ENCODE peak calls at places on chromosome 7, in four cellular contexts. Y is uterus, W is body of pancreas, E is A549. P is an unnamed sample.

GRCh38 chr7:14734839-14735321 is 167.7 kb downstream of the DGKB start:
- DNase-seq in Y (no peak), W (peak), E (no peak), P (peak)

GRCh38 chr7:52413051-52413450 is 622.4 kb upstream of the POM121L12 start:
- DNase-seq in Y (no peak), W (no peak), E (no peak), P (no peak)

GRCh38 chr7:39838326-39838725 is 111.7 kb upstream of the CDK13 start:
- DNase-seq in Y (peak), W (no peak), E (no peak), P (no peak)

GRCh38 chr7:16430133-16430532 is 8.8 kb upstream of the CRPPA start:
- DNase-seq in Y (no peak), W (no peak), E (no peak), P (no peak)

GRCh38 chr7:124879771-124880170 is 49.9 kb downstream of the POT1 start:
- DNase-seq in Y (no peak), W (no peak), E (no peak), P (no peak)

GRCh38 chr7:155226261-155227003 is 71.2 kb upstream of the INSIG1 start:
- DNase-seq in Y (no peak), W (peak), E (no peak), P (no peak)

GRCh38 chr7:83782628-83783027 is 133.7 kb upstream of the SEMA3E start:
- DNase-seq in Y (no peak), W (no peak), E (no peak), P (no peak)

GRCh38 chr7:142503036-142503435 is 245.2 kb upstream of the PRSS58 start:
- DNase-seq in Y (no peak), W (no peak), E (no peak), P (no peak)

GRCh38 chr7:30171753-30172447 is 37.1 kb downstream of the MTURN start:
- DNase-seq in Y (no peak), W (no peak), E (no peak), P (peak)

GRCh38 chr7:4255336-4255735 is 426.8 kb upstream of the FOXK1 start:
- DNase-seq in Y (no peak), W (no peak), E (no peak), P (no peak)

GRCh38 chr7:20793686-20794394 is 7.2 kb upstream of the SP8 start:
- DNase-seq in Y (no peak), W (no peak), E (no peak), P (no peak)

GRCh38 chr7:75983471-75984129 is 10.8 kb downstream of the TMEM120A start:
- DNase-seq in Y (peak), W (no peak), E (no peak), P (no peak)

GRCh38 chr7:121484089-121484763 is 88.1 kb upstream of the FAM3C start:
- DNase-seq in Y (no peak), W (no peak), E (no peak), P (no peak)

GRCh38 chr7:138226001-138226476 is 149.8 kb downstream of the AKR1D1 start:
- DNase-seq in Y (no peak), W (no peak), E (no peak), P (no peak)

GRCh38 chr7:100673942-100674431 is 447 bp downstream of the GNB2 start:
- DNase-seq in Y (peak), W (peak), E (no peak), P (no peak)

GRCh38 chr7:63925626-63926460 is 72.8 kb upstream of the ZNF722 start:
- DNase-seq in Y (peak), W (peak), E (no peak), P (no peak)

GRCh38 chr7:158680754-158681153 is 23.9 kb downstream of the NCAPG2 start:
- DNase-seq in Y (no peak), W (no peak), E (no peak), P (no peak)

GRCh38 chr7:81507231-81507630 is 262.6 kb downstream of the HGF start:
- DNase-seq in Y (no peak), W (no peak), E (no peak), P (no peak)

GRCh38 chr7:74283858-74284447 is 5.3 kb upstream of the CLIP2 start:
- DNase-seq in Y (no peak), W (no peak), E (no peak), P (no peak)

GRCh38 chr7:132392713-132393112 is 183.6 kb downstream of the PLXNA4 start:
- DNase-seq in Y (no peak), W (no peak), E (no peak), P (no peak)

GRCh38 chr7:29754874-29755490 is 51.3 kb upstream of the WIPF3 start:
- DNase-seq in Y (no peak), W (no peak), E (no peak), P (no peak)

GRCh38 chr7:70636169-70636568 is 495.8 kb upstream of the GALNT17 start:
- DNase-seq in Y (no peak), W (no peak), E (no peak), P (no peak)

GRCh38 chr7:128694742-128695141 is 22.6 kb downstream of the GARIN1A start:
- DNase-seq in Y (no peak), W (no peak), E (no peak), P (no peak)

GRCh38 chr7:82204694-82205093 is 238.9 kb downstream of the CACNA2D1 start:
- DNase-seq in Y (no peak), W (no peak), E (no peak), P (no peak)

GRCh38 chr7:121610243-121610642 is 214.1 kb upstream of the FAM3C start:
- DNase-seq in Y (no peak), W (no peak), E (no peak), P (no peak)

GRCh38 chr7:1340031-1340430 is 107.4 kb downstream of the UNCX start:
- DNase-seq in Y (no peak), W (no peak), E (no peak), P (no peak)

GRCh38 chr7:135905355-135905754 is 71.8 kb downstream of the MTPN start:
- DNase-seq in Y (no peak), W (no peak), E (no peak), P (no peak)

GRCh38 chr7:71482284-71482683 is 350.3 kb downstream of the GALNT17 start:
- DNase-seq in Y (no peak), W (no peak), E (no peak), P (no peak)

GRCh38 chr7:36440880-36441279 is 51.2 kb downstream of the ANLN start:
- DNase-seq in Y (no peak), W (no peak), E (peak), P (no peak)

GRCh38 chr7:46530081-46530480 is 609.0 kb upstream of the IGFBP3 start:
- DNase-seq in Y (no peak), W (no peak), E (no peak), P (no peak)

GRCh38 chr7:27764109-27764508 is 24.1 kb downstream of the TAX1BP1 start:
- DNase-seq in Y (no peak), W (no peak), E (no peak), P (no peak)

GRCh38 chr7:156005202-156005821 is 193.0 kb upstream of the SHH start:
- DNase-seq in Y (no peak), W (no peak), E (no peak), P (no peak)

GRCh38 chr7:157432541-157432956 is 95.7 kb downstream of the DNAJB6 start:
- DNase-seq in Y (peak), W (no peak), E (peak), P (no peak)

GRCh38 chr7:109336531-109336930 is 766.9 kb downstream of the DNAJB9 start:
- DNase-seq in Y (no peak), W (no peak), E (no peak), P (no peak)

GRCh38 chr7:70082026-70082655 is 483.9 kb downstream of the AUTS2 start:
- DNase-seq in Y (no peak), W (no peak), E (no peak), P (no peak)

GRCh38 chr7:17371656-17372524 is 73.4 kb downstream of the AHR start:
- DNase-seq in Y (no peak), W (no peak), E (peak), P (peak)

GRCh38 chr7:139358541-139359365 is 941 bp upstream of the LUC7L2 start:
- DNase-seq in Y (peak), W (no peak), E (peak), P (no peak)

GRCh38 chr7:51230723-51231122 is 85.9 kb downstream of the COBL start:
- DNase-seq in Y (no peak), W (no peak), E (no peak), P (no peak)

DNA sequence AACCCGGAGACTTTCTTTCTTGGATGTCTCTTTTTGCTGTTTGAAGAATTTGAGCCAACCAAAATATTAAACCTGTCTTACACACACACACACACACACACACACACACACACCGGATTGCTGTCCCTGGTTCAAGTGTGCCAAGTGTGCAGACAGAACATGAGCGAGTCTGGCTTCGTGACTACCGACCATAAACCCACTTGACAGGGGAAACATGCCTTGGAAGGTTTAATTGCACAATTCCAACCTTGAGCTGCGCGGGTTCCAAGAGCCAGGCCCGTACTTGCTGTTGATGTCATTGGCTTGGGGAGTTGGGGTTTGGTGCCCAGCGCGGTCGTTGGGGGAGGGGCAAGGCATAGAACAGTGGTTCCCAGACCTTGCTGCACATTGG is 1.7 kb downstream of the EGFR start:
- DNase-seq in Y (peak), W (peak), E (peak), P (no peak)
- TF ChIP-seq POLR2A in Y (no peak), W (peak), E (no peak), P (no peak)

DNA sequence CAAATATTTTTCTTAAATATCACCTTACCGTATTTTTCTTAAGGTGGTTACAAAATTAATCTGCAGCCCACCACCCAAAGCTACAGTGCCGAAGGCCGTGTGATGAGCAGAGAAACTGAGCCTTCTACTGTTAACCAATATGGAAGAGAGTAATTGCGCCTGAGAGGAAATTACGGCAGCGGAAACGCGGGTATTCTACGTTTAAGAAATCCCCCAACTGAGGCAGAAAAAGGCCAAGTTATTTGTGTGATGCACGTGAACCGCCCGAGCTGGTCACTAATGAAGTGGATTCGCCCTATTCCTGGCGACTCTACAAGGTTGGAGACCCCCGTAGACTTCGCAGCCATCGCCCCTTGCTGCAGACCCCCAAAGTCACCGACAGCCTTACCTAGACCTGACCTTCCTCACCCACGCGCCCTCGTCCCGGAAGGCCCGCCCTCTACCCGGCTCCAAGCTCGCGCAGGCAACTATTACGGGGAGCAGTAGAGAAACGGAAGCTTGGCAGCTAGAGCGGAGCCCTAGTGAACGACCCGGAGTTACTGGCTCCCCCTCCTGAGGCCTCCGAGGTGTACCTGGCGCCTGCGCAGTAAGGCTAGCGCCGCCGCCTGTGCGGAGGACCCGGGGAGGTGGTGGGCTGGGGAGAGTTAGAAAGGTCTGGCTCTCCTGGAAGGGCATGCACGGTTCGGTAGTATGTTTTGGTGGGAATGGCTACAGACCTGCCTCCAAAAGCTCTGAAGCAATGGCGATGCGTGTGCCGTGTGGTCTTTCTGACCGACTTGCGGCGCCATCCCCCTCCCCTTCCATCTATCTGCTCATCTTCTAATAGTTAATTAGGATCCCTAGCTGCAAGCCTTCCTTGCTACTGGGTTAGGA is at the start of gene MRPS33:
- DNase-seq in Y (peak), W (peak), E (peak), P (peak)
- TF ChIP-seq POLR2A in Y (peak), W (peak), E (peak), P (peak)

DNA sequence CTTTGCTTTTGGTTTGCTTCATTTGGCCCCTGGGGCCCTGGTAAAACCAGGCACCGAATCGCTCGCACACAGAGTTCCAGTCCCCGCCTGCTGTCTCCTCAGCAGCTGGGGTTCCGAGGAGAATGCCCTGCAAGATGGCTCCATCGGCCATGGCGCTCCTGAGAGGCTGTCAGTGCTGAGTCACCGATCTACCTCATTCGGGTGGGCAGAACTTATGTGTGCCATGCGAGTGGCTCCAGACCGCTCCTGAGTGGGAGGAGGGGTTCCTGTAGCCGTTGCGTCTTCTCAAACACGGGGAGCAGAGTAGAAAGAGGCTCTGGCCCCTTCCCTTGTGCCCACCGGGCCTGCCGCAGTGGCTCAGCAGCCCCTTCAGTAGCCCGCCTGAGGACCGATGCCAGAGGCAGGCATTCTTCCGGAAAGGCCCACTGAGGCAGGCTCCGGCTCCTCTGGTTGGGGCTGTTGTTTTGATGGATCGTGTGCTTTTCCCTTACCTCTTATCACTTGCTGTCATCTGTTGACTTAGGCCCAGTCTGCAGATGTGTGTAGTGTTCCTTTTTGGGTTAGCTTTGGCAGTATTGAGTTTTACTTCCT is 923 bp downstream of the CHPF2 start:
- DNase-seq in Y (no peak), W (peak), E (peak), P (peak)
- TF ChIP-seq POLR2A in Y (no peak), W (no peak), E (no peak), P (peak)

GRCh38 chr7:134374791-134375190 is 58.1 kb upstream of the SLC35B4 start:
- DNase-seq in Y (no peak), W (no peak), E (no peak), P (no peak)

GRCh38 chr7:134375206-134375605 is 58.5 kb upstream of the SLC35B4 start:
- DNase-seq in Y (no peak), W (no peak), E (no peak), P (no peak)

GRCh38 chr7:134374291-134374690 is 57.6 kb upstream of the SLC35B4 start:
- DNase-seq in Y (no peak), W (no peak), E (no peak), P (no peak)

GRCh38 chr7:134378562-134378961 is 61.8 kb upstream of the SLC35B4 start:
- DNase-seq in Y (no peak), W (no peak), E (no peak), P (no peak)

DNA sequence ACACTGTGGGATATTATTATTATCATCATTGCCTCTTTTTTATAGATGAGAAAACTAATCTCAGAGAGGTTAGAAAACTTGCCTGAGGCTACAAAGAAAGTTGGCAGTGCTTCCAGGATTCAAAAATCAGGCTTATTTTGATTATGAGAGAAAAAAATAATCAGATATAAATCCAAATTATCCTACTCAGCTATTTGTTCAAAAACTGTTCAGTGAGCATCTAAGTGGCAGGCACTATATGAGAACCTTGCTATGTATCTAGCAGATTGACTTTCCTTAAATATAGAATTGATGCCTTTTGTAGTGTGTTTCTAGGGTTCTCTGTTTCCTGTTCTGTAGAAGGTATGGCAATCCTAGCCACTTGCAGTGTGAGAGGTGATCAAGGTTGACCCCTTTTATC is 60.0 kb upstream of the SLC35B4 start:
- DNase-seq in Y (no peak), W (no peak), E (no peak), P (no peak)
- TF ChIP-seq POLR2A in Y (no peak), W (no peak), E (no peak), P (no peak)

DNA sequence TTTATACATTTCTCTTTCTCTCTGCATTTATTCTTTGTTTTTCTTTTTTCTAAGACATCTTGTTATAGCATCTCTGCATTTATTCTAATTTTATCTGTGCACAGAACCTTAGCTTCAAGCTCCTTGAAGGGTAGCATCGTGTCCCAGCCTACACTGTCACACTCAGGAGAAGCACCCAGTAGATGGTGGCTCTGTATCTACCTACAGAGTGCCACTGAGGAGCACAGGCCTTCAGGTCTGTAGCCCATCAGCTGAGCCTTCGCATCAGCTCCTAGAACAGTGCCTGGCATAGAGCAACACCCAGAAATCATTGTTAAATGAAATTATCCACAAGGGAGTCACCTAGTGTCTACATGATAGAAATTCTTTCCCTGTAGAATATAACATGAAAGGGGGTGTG is 203.0 kb upstream of the KLF14 start:
- DNase-seq in Y (no peak), W (no peak), E (no peak), P (no peak)
- TF ChIP-seq POLR2A in Y (no peak), W (no peak), E (no peak), P (no peak)

GRCh38 chr7:2519119-2519930 is at the start of gene LFNG:
- DNase-seq in Y (peak), W (peak), E (peak), P (peak)
- TF ChIP-seq POLR2A in Y (peak), W (peak), E (peak), P (peak)

P was measured in H54.